ENCODE peak calls at places on chromosomes 6 and 20, in six cellular contexts. L is tibial nerve, V is left ventricle myocardium inferior, B is endothelial cell of umbilical vein, P is heart left ventricle, U is adrenal gland. A is an unnamed sample. For H3K4me1, the result is how much of the 10 kb centered on the place peaks cover.

GRCh38 chr6:87196275-87196842 is 41.0 kb downstream of the ZNF292 start:
- DNase-seq in L (no peak), V (no peak), B (no peak), P (no peak), U (no peak), A (no peak)

GRCh38 chr6:7341989-7342742 is 29.2 kb upstream of the SSR1 start:
- DNase-seq in L (no peak), V (no peak), B (no peak), P (no peak), U (peak), A (no peak)

GRCh38 chr20:19392344-19393140 is 180.1 kb downstream of the SLC24A3 start:
- DNase-seq in L (no peak), V (no peak), B (no peak), P (no peak), U (no peak), A (no peak)

GRCh38 chr6:12367412-12367811 is 77.3 kb downstream of the EDN1 start:
- DNase-seq in L (no peak), V (no peak), B (no peak), P (no peak), U (no peak), A (no peak)

GRCh38 chr6:13038315-13039261 is 289.7 kb downstream of the TBC1D7 start:
- DNase-seq in L (peak), V (no peak), B (peak), P (peak), U (peak), A (no peak)

GRCh38 chr6:125886914-125887313 is 69.7 kb upstream of the HINT3 start:
- DNase-seq in L (no peak), V (no peak), B (no peak), P (no peak), U (no peak), A (no peak)

GRCh38 chr6:7910654-7911344 is at the start of gene TXNDC5:
- DNase-seq in L (peak), V (peak), B (peak), P (peak), U (peak), A (peak)

GRCh38 chr6:31042801-31043200 is 32.5 kb downstream of the MUC22 start:
- DNase-seq in L (peak), V (peak), B (peak), P (peak), U (peak), A (peak)

GRCh38 chr20:53966774-53967398 is 103.5 kb downstream of the BCAS1 start:
- DNase-seq in L (no peak), V (no peak), B (no peak), P (no peak), U (no peak), A (no peak)

GRCh38 chr20:53129557-53129956 is 157.4 kb downstream of the TSHZ2 start:
- DNase-seq in L (no peak), V (no peak), B (no peak), P (no peak), U (peak), A (no peak)

GRCh38 chr6:106797186-106797585 is 167.8 kb downstream of the QRSL1 start:
- DNase-seq in L (no peak), V (no peak), B (no peak), P (no peak), U (no peak), A (no peak)

GRCh38 chr6:111277819-111278218 is 190.5 kb downstream of the SLC16A10 start:
- DNase-seq in L (no peak), V (no peak), B (no peak), P (no peak), U (no peak), A (peak)

GRCh38 chr6:36627801-36628246 is 33.7 kb downstream of the SRSF3 start:
- DNase-seq in L (no peak), V (peak), B (peak), P (peak), U (peak), A (peak)

GRCh38 chr6:140203611-140204553 is 829.4 kb upstream of the CITED2 start:
- DNase-seq in L (no peak), V (no peak), B (peak), P (no peak), U (no peak), A (no peak)

GRCh38 chr6:22239261-22239660 is 57.6 kb downstream of the PRL start:
- DNase-seq in L (no peak), V (no peak), B (no peak), P (no peak), U (no peak), A (no peak)

GRCh38 chr6:30884521-30885480 is 482 bp downstream of the DDR1 start:
- DNase-seq in L (no peak), V (peak), B (no peak), P (peak), U (peak), A (peak)

GRCh38 chr6:39927159-39927558 is 7.1 kb downstream of the MOCS1 start:
- DNase-seq in L (no peak), V (no peak), B (no peak), P (no peak), U (peak), A (no peak)

GRCh38 chr6:159052720-159053119 is 7.9 kb upstream of the TAGAP start:
- DNase-seq in L (no peak), V (no peak), B (no peak), P (no peak), U (no peak), A (no peak)

GRCh38 chr20:48035961-48036731 is 250.9 kb upstream of the SULF2 start:
- DNase-seq in L (no peak), V (no peak), B (no peak), P (no peak), U (no peak), A (no peak)

GRCh38 chr20:62236674-62236996 is 1.7 kb upstream of the OSBPL2 start:
- DNase-seq in L (no peak), V (no peak), B (no peak), P (no peak), U (no peak), A (no peak)

GRCh38 chr20:23142162-23143050 is 56.3 kb upstream of the CD93 start:
- DNase-seq in L (no peak), V (no peak), B (no peak), P (no peak), U (no peak), A (peak)
- H3K4me1 ChIP-seq in L (half or more), V (under half), B (half or more), P (under half), U (under half), A (under half)

GRCh38 chr6:26028212-26028752 is 58.9 kb upstream of the HFE start:
- DNase-seq in L (no peak), V (no peak), B (no peak), P (no peak), U (no peak), A (no peak)

GRCh38 chr6:26030716-26031115 is 56.5 kb upstream of the HFE start:
- DNase-seq in L (no peak), V (no peak), B (no peak), P (no peak), U (no peak), A (no peak)

GRCh38 chr6:26028753-26029569 is 58.3 kb upstream of the HFE start:
- DNase-seq in L (no peak), V (no peak), B (no peak), P (no peak), U (no peak), A (no peak)

GRCh38 chr6:26029857-26030653 is 57.2 kb upstream of the HFE start:
- DNase-seq in L (no peak), V (no peak), B (no peak), P (no peak), U (no peak), A (no peak)

GRCh38 chr6:26029570-26029856 is 57.7 kb upstream of the HFE start:
- DNase-seq in L (no peak), V (no peak), B (no peak), P (no peak), U (no peak), A (no peak)
- H3K4me1 ChIP-seq in L (under half), V (half or more), B (under half), P (under half), U (under half), A (under half)

GRCh38 chr6:41451039-41451438 is 95.1 kb upstream of the FOXP4 start:
- DNase-seq in L (no peak), V (no peak), B (no peak), P (peak), U (no peak), A (no peak)
- H3K4me1 ChIP-seq in L (under half), V (under half), B (under half), P (under half), U (under half), A (under half)

DNA sequence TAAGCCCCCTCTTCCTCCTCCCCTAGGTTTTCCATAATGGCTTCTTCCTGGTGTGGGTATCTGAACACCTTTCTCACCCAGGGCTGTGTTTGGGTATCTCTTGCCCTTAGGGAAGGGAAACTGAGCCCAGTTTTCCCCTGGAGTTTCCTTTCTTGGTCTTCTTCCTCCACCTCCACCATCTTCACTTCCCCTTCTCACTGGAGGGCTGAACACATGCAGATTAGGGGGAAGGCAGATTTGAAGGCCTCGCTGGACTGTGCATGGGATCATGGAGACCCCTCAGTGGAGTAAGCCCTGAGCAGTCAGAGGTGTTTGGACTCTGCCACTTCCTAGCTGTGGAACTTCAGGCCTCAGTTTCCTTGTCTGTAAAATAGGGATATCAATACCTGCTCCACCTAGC is 27.8 kb downstream of the FOXP4 start:
- DNase-seq in L (no peak), V (no peak), B (no peak), P (no peak), U (no peak), A (no peak)
- H3K4me1 ChIP-seq in L (under half), V (under half), B (under half), P (under half), U (under half), A (under half)

DNA sequence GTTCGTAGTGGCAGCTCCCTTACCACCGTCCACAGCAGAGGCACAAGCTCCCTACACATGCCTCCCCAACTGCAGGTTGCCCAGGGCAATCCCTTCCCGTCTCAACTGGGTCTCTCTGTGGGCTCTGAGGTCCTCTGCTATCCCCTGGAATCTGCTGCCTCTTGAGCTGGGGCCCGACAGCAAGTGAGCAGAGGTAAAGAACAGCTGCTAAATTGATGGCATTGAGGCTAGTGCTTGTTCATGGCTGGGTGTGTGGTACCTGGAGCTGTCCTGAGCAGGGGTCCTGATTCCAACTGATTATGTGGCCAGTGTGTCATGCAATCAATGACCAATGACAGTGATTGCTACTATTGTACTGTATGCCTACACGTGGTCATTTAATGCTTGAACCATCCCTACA is 40.9 kb downstream of the HNF4A start:
- DNase-seq in L (no peak), V (no peak), B (no peak), P (no peak), U (no peak), A (no peak)
- H3K4me1 ChIP-seq in L (under half), V (under half), B (under half), P (under half), U (under half), A (under half)

DNA sequence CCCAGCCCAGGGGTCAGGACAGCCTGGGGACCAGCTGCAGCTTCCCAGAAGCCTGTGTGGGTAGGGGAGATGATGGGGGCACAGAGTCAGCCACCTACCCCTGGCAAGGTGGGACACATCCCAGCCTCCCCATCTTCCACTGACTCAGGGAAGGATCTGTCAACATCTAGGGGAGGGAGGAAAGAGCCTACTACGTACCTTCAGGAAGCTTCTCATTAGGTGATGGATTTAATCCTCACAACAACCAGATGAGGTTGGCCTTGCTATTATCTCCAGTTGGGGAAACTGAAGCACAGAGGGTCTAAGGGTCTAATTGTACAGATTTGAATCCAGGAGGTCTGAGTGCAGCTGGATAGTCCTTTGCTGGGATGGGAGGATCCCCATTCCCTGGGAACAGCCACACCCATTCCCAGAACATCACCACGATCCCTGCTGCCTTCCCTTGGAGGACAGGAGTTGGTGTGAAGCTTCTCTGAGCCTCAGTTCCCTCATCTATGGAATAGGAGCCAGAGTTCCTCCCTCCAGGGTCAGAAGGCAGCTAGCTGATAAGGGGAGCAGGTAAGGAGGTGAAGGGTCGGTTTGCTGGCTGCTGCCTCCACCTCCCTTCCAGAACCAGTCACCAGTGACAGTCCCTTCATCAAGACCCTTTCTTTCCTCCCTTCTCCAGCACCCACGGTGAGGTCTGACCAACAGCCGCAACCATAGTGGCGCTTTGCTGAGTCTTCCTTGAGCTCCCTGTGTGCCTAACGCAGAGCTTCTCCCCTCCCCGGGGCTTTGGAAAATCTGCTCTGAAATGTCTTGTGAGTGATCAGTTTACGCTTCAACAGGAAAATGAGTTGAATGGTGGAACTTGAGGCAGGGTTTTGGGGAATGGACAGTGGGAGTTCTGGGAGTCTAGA is 56.8 kb downstream of the CEBPB start:
- DNase-seq in L (no peak), V (no peak), B (no peak), P (no peak), U (no peak), A (no peak)
- H3K4me1 ChIP-seq in L (under half), V (under half), B (under half), P (under half), U (under half), A (under half)